ENCODE peak calls at places on chromosomes 7 and 10, in ten cellular contexts. L, U, B, A, Z, P, E, J, W and K are unnamed samples.

GRCh38 chr7:131537581-131537980 is 18.8 kb downstream of the PODXL start:
- DNase-seq in L (peak; percentile 50), U (no peak), B (no peak), A (no peak), Z (no peak), P (no peak), E (no peak), J (no peak), W (no peak), K (no peak)

GRCh38 chr10:79049931-79050895 is 18.6 kb upstream of the ZMIZ1 start:
- DNase-seq in L (no peak), U (no peak), B (no peak), A (peak; percentile 27), Z (peak; percentile 54), P (peak; percentile 19), E (peak; percentile 59), J (no peak), W (no peak), K (no peak)

GRCh38 chr7:107622937-107623336 is 37.7 kb upstream of the SLC26A4 start:
- DNase-seq in L (peak; percentile 34), U (no peak), B (no peak), A (no peak), Z (no peak), P (no peak), E (no peak), J (no peak), W (no peak), K (no peak)

GRCh38 chr10:3668276-3668960 is 116.6 kb downstream of the KLF6 start:
- DNase-seq in L (peak; percentile 94), U (peak; percentile 76), B (peak; percentile 40), A (peak; percentile 51), Z (peak; percentile 88), P (peak; percentile 40), E (no peak), J (no peak), W (peak; percentile 87), K (peak; percentile 87)

GRCh38 chr7:66399566-66399965 is 194.4 kb downstream of the TPST1 start:
- DNase-seq in L (no peak), U (no peak), B (no peak), A (no peak), Z (peak; percentile 26), P (no peak), E (no peak), J (no peak), W (no peak), K (peak; percentile 40)

GRCh38 chr7:17070117-17070750 is 188.5 kb upstream of the AGR3 start:
- DNase-seq in L (no peak), U (no peak), B (no peak), A (no peak), Z (no peak), P (no peak), E (no peak), J (no peak), W (no peak), K (no peak)

GRCh38 chr10:128268015-128268722 is 141.9 kb upstream of the MKI67 start:
- DNase-seq in L (peak; percentile 2), U (peak; percentile 85), B (no peak), A (no peak), Z (no peak), P (no peak), E (peak; percentile 42), J (peak; percentile 30), W (peak; percentile 2), K (no peak)

GRCh38 chr10:3747248-3747960 is 37.6 kb downstream of the KLF6 start:
- DNase-seq in L (no peak), U (no peak), B (no peak), A (no peak), Z (no peak), P (no peak), E (no peak), J (no peak), W (no peak), K (no peak)

GRCh38 chr7:134834689-134835462 is 55.4 kb downstream of the CALD1 start:
- DNase-seq in L (peak; percentile 89), U (no peak), B (peak; percentile 60), A (no peak), Z (no peak), P (no peak), E (no peak), J (no peak), W (no peak), K (no peak)

GRCh38 chr7:50321678-50322077 is 17.2 kb downstream of the IKZF1 start:
- DNase-seq in L (no peak), U (no peak), B (no peak), A (no peak), Z (no peak), P (no peak), E (no peak), J (no peak), W (no peak), K (no peak)

GRCh38 chr10:126259883-126260282 is 128.4 kb downstream of the ADAM12 start:
- DNase-seq in L (no peak), U (no peak), B (no peak), A (no peak), Z (no peak), P (no peak), E (peak; percentile 14), J (no peak), W (no peak), K (no peak)

GRCh38 chr10:126255313-126255712 is 133.0 kb downstream of the ADAM12 start:
- DNase-seq in L (no peak), U (no peak), B (no peak), A (no peak), Z (no peak), P (no peak), E (no peak), J (no peak), W (no peak), K (no peak)

GRCh38 chr10:126253613-126254002 is 134.7 kb downstream of the ADAM12 start:
- DNase-seq in L (no peak), U (no peak), B (no peak), A (no peak), Z (peak; percentile 56), P (no peak), E (peak; percentile 25), J (no peak), W (peak; percentile 1), K (peak; percentile 75)

GRCh38 chr10:126252884-126253612 is 135.2 kb downstream of the ADAM12 start:
- DNase-seq in L (peak; percentile 99), U (peak; percentile 51), B (peak; percentile 99), A (no peak), Z (peak; percentile 80), P (no peak), E (peak; percentile 87), J (peak; percentile 51), W (peak; percentile 42), K (peak; percentile 75)

DNA sequence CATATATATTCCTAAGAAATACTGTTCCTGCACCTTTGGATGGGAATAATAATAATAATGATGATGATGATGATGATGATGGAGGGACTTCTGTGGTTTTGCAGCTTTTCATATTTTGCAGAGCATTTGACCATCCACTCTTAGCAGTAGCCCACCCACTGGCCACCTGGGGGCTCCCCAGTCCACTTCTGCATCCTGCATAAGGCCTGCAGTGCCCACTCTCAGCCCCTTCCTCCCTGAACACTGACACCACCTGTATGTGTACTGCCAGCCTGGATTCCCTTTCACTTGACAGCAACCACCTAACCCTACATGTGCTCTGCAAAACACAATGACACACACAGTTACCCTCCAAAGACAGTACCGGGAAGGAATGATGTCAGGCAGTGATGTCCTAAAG is 131.4 kb downstream of the ADAM12 start:
- DNase-seq in L (no peak), U (no peak), B (no peak), A (no peak), Z (no peak), P (no peak), E (no peak), J (no peak), W (no peak), K (no peak)
- TF ChIP-seq CTCF in L (peak; percentile 24), U (peak; percentile 3), B (peak; percentile 27), A (no peak), Z (no peak), P (no peak), E (no peak), J (no peak), W (no peak), K (no peak)

GRCh38 chr10:96584035-96584434 is 2.8 kb downstream of the TM9SF3 start:
- DNase-seq in L (no peak), U (no peak), B (no peak), A (no peak), Z (no peak), P (no peak), E (no peak), J (no peak), W (no peak), K (no peak)
- H3K4me3 ChIP-seq in L (no peak overlapping the region), U (no peak overlapping the region), B (no peak overlapping the region), A (no peak overlapping the region), Z (no peak overlapping the region), P (no peak overlapping the region), E (no peak overlapping the region), J (no peak overlapping the region), W (no peak overlapping the region), K (no peak overlapping the region)

DNA sequence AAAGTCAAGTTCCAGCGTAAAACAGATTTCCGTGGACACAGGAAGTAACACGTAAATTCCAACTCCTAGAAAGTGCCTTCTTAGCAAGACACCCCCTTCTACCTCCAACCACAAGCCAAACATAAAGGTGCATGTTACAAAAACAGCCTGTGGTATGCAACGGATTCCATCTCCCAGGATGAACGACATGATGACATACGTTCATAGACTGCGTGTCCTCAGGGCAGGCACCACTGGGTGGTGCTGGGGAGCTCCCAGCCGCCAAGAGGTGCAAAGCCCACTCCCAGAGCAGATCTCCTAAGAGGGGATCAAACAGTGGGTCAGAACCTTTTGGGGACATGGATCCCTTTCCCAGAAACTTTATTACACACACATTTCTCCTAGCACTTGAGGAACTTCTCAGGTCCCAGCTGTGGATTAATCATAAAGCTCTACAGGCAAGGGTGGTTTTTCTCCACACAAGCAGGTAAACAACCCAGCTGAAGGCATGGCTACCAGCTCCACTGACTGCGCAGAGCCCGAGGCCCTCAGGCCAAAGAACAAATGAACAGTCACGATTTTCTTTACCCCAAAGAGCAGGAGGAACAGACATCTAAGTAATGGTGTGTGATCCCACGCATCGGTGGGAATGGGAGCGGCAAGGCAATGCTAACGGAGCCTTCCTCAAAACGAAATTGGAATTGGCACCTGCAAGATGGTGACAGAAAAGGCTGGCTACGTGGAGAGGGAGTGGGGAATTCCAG is 13.8 kb downstream of the PSAP start:
- DNase-seq in L (no peak), U (no peak), B (no peak), A (no peak), Z (no peak), P (no peak), E (no peak), J (no peak), W (no peak), K (no peak)
- TF ChIP-seq CTCF in L (peak; percentile 61), U (peak; percentile 31), B (peak; percentile 58), A (no peak), Z (peak; percentile 38), P (no peak), E (peak; percentile 43), J (no peak), W (no peak), K (peak; percentile 32)

DNA sequence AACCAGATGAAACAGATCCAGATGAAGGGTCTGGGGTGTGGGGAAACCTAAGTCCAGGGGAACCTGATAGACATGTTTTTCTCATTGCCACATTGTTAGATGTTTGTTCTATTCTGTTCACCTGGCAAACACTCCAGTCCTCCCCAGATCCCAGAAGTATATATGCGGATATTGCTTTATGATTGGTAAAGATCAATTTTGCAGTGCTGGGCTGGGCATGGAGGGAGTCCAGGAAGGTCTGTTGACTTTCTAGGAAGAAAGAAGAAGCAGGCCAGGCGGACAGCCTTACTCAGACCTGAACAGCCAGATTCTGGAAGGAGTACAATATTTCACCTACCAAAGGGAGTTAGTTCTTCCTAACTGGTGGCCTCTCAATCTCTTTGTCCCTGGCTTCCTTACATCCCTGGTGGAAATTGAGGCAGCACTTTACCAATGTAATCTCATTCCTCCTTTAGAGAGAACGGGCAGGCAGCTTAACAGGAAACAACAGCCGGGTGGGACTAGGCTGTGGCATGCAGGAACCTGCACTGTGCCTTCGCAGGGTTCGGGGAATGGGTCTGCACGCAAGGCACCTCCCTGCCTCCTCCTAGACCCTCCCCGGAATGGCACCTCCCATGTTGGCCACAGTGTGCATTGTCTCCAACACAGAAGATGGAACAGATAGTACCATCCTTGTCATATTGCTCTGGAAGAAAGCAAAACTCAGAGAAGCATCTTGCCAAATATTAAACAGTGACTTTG is 931 bp downstream of the GIMAP6 start:
- DNase-seq in L (no peak), U (no peak), B (no peak), A (no peak), Z (no peak), P (no peak), E (no peak), J (no peak), W (no peak), K (no peak)
- H3K4me3 ChIP-seq in L (no peak overlapping the region), U (no peak overlapping the region), B (no peak overlapping the region), A (peak overlapping the region; percentile 13), Z (no peak overlapping the region), P (peak overlapping the region; percentile 30), E (no peak overlapping the region), J (no peak overlapping the region), W (no peak overlapping the region), K (no peak overlapping the region)